ENCODE peak calls at places on chromosome 9, in nine cellular contexts. Z, O, M, S, T, F, R, Y and N are unnamed samples.

GRCh38 chr9:2083552-2083951 is 68.4 kb downstream of the SMARCA2 start:
- DNase-seq in Z (no peak), O (no peak), M (no peak), S (no peak), T (no peak), F (no peak), R (no peak), Y (no peak), N (no peak)

GRCh38 chr9:75644649-75645048 is 245.8 kb upstream of the PCSK5 start:
- DNase-seq in Z (no peak), O (no peak), M (no peak), S (no peak), T (no peak), F (no peak), R (no peak), Y (no peak), N (no peak)

GRCh38 chr9:91182429-91182828 is 179.3 kb downstream of the AUH start:
- DNase-seq in Z (no peak), O (peak), M (peak), S (no peak), T (peak), F (no peak), R (no peak), Y (no peak), N (no peak)

GRCh38 chr9:109975574-109976327 is 195.8 kb downstream of the PALM2AKAP2 start:
- DNase-seq in Z (no peak), O (no peak), M (no peak), S (no peak), T (no peak), F (no peak), R (no peak), Y (no peak), N (no peak)

GRCh38 chr9:133821606-133822438 is 83.7 kb upstream of the SARDH start:
- DNase-seq in Z (no peak), O (no peak), M (no peak), S (no peak), T (no peak), F (no peak), R (no peak), Y (no peak), N (peak)

GRCh38 chr9:10173561-10173960 is 439.2 kb downstream of the PTPRD start:
- DNase-seq in Z (no peak), O (no peak), M (no peak), S (no peak), T (no peak), F (no peak), R (no peak), Y (no peak), N (no peak)

GRCh38 chr9:71762900-71763653 is 5.2 kb downstream of the CEMIP2 start:
- DNase-seq in Z (no peak), O (peak), M (peak), S (no peak), T (no peak), F (no peak), R (no peak), Y (no peak), N (no peak)

GRCh38 chr9:14910178-14910805 is at the start of gene FREM1:
- DNase-seq in Z (peak), O (peak), M (no peak), S (peak), T (no peak), F (peak), R (no peak), Y (peak), N (peak)

GRCh38 chr9:129987941-129988340 is 55.0 kb downstream of the FNBP1 start:
- DNase-seq in Z (no peak), O (no peak), M (no peak), S (no peak), T (no peak), F (no peak), R (no peak), Y (no peak), N (no peak)

DNA sequence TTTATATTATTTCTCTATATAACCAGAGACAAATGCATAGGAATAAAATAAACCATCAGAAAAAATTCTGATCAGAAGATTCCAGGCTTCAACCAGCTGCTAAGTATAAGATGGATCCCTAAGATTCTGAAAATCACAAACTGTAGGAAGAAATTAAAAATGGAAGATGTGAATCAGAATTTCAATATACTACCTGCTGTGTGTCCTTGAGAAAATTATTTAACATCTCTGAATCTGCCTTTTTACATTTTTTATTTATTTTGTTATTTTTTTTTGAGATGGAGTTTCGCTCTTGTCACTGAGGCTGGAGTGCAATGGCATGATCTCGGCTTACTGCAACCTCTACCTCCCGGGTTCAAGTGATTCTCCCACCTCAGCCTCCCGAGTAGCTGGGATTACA is 187.2 kb downstream of the GNAQ start:
- DNase-seq in Z (no peak), O (no peak), M (no peak), S (no peak), T (no peak), F (no peak), R (no peak), Y (no peak), N (no peak)
- TF ChIP-seq EP300 in Z (no peak), O (no peak), M (no peak), S (no peak), T (no peak), F (no peak), R (no peak), Y (no peak), N (no peak)

GRCh38 chr9:18202924-18203323 is 271.0 kb upstream of the ADAMTSL1 start:
- DNase-seq in Z (no peak), O (peak), M (no peak), S (no peak), T (no peak), F (no peak), R (no peak), Y (no peak), N (no peak)
- TF ChIP-seq EP300 in Z (no peak), O (no peak), M (no peak), S (no peak), T (no peak), F (no peak), R (no peak), Y (no peak), N (no peak)

GRCh38 chr9:4994166-4994890 is 9.3 kb downstream of the JAK2 start:
- DNase-seq in Z (no peak), O (no peak), M (no peak), S (no peak), T (no peak), F (no peak), R (no peak), Y (no peak), N (no peak)
- TF ChIP-seq EP300 in Z (no peak), O (no peak), M (no peak), S (no peak), T (no peak), F (no peak), R (no peak), Y (no peak), N (no peak)

GRCh38 chr9:125356032-125356431 is 94.4 kb downstream of the GAPVD1 start:
- DNase-seq in Z (no peak), O (no peak), M (no peak), S (no peak), T (no peak), F (no peak), R (no peak), Y (no peak), N (no peak)
- TF ChIP-seq EP300 in Z (no peak), O (no peak), M (no peak), S (no peak), T (no peak), F (no peak), R (no peak), Y (no peak), N (no peak)

GRCh38 chr9:34123682-34124081 is 2.8 kb downstream of the DCAF12 start:
- DNase-seq in Z (no peak), O (no peak), M (no peak), S (no peak), T (peak), F (peak), R (no peak), Y (no peak), N (no peak)
- TF ChIP-seq EP300 in Z (no peak), O (no peak), M (no peak), S (no peak), T (no peak), F (no peak), R (no peak), Y (no peak), N (no peak)

GRCh38 chr9:74444389-74444788 is 52.7 kb upstream of the RORB start:
- DNase-seq in Z (no peak), O (no peak), M (no peak), S (no peak), T (no peak), F (no peak), R (no peak), Y (peak), N (no peak)
- TF ChIP-seq EP300 in Z (no peak), O (no peak), M (no peak), S (no peak), T (no peak), F (no peak), R (no peak), Y (no peak), N (no peak)

GRCh38 chr9:107784235-107784958 is 294.8 kb upstream of the KLF4 start:
- DNase-seq in Z (peak), O (no peak), M (peak), S (no peak), T (no peak), F (no peak), R (peak), Y (no peak), N (no peak)
- TF ChIP-seq EP300 in Z (no peak), O (no peak), M (no peak), S (no peak), T (no peak), F (no peak), R (peak), Y (no peak), N (no peak)

GRCh38 chr9:123102380-123103113 is 69.1 kb downstream of the GPR21 start:
- DNase-seq in Z (no peak), O (no peak), M (no peak), S (no peak), T (no peak), F (no peak), R (no peak), Y (no peak), N (no peak)
- TF ChIP-seq EP300 in Z (no peak), O (no peak), M (no peak), S (no peak), T (no peak), F (no peak), R (no peak), Y (no peak), N (no peak)

DNA sequence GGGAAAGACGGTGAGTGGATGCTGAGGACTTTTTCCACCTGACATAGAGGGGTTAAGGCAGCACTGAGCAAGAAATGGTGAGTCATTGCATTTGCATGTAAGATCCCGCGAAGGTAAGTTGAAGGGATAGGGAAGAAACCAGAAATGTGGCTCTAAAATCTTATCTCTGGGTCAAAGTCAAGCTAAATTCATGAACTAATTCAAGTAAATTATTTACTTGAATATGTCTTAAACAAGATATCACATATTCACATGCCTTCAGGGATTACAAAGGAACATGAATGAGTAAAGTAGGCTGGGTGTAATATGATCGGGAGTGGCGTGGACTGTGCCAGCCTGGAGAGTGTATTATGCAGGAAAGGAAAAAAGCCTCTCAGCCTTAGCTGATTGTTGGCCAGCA is 74.4 kb upstream of the EQTN start:
- DNase-seq in Z (no peak), O (no peak), M (peak), S (no peak), T (peak), F (peak), R (peak), Y (no peak), N (no peak)
- TF ChIP-seq EP300 in Z (no peak), O (no peak), M (no peak), S (no peak), T (no peak), F (no peak), R (no peak), Y (no peak), N (no peak)

DNA sequence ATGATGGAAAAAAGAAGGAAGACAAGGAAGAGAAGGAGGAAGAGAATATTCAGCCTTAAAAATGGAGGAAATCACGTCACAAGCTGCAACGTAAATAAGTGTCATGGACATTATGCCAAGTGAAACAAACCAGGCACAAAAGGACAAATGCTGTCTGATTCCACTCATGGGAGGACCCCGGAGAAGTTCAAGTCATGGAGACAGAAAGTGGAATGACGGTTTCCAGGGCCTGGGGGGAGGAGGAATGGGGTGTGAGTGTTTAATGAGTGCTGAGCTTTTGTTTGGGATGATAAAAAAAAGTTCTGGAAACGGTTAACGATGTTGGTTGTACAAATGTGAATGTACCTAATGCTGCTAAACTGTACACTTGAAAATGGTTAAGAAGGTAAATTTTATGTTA is 439.5 kb downstream of the GADD45G start:
- DNase-seq in Z (no peak), O (no peak), M (peak), S (no peak), T (no peak), F (no peak), R (no peak), Y (no peak), N (no peak)
- TF ChIP-seq EP300 in Z (no peak), O (no peak), M (no peak), S (no peak), T (no peak), F (no peak), R (no peak), Y (no peak), N (no peak)